ENCODE peak calls at places on chromosomes 4 and X, in nine cellular contexts. B is H9; F is HCT116; Z is prostate gland; I is right lobe of liver; K is DND-41; Y is CD4-positive, alpha-beta memory T cell; S is astrocyte; D is GM23338. R is an unnamed sample.

GRCh38 chrX:143429021-143429570 is 88.2 kb downstream of the SPANXN3 start:
- DNase-seq in I (no peak), Y (no peak), B (no peak), D (no peak), S (no peak), K (no peak), F (no peak), Z (no peak), R (no peak)

GRCh38 chr4:123776267-123776666 is 379.7 kb downstream of the SPRY1 start:
- DNase-seq in K (no peak), B (no peak), D (no peak), Z (no peak), Y (no peak), I (no peak), S (no peak), F (no peak), R (no peak)

GRCh38 chr4:181957088-181957487 is 286.1 kb upstream of the TENM3 start:
- DNase-seq in B (no peak), I (no peak), K (no peak), D (no peak), S (peak; percentile 95), Y (no peak), F (no peak), Z (peak; percentile 87), R (no peak)

GRCh38 chrX:136176399-136176825 is 29.1 kb downstream of the FHL1 start:
- DNase-seq in S (peak; percentile 87), B (no peak), I (no peak), K (no peak), D (no peak), F (no peak), Z (no peak), Y (no peak), R (no peak)

GRCh38 chrX:136147320-136147901 is at the start of gene FHL1:
- DNase-seq in Z (peak; percentile 22), F (no peak), I (peak; percentile 78), Y (peak; percentile 57), S (no peak), K (peak; percentile 63), D (peak; percentile 56), B (peak; percentile 37), R (peak; percentile 25)

GRCh38 chrX:82230013-82230412 is 1028.1 kb downstream of the SH3BGRL start:
- DNase-seq in K (no peak), D (no peak), S (no peak), F (no peak), Z (no peak), Y (no peak), B (no peak), I (no peak), R (no peak)

GRCh38 chr4:24930136-24930535 is 17.3 kb upstream of the CCDC149 start:
- DNase-seq in Y (no peak), Z (no peak), F (no peak), D (no peak), I (no peak), S (no peak), K (no peak), B (no peak), R (no peak)

GRCh38 chrX:2697741-2698294 is 6.7 kb downstream of the CD99 start:
- DNase-seq in Y (no peak), D (no peak), B (no peak), F (no peak), Z (no peak), K (peak; percentile 57), S (peak; percentile 33), I (no peak), R (no peak)

DNA sequence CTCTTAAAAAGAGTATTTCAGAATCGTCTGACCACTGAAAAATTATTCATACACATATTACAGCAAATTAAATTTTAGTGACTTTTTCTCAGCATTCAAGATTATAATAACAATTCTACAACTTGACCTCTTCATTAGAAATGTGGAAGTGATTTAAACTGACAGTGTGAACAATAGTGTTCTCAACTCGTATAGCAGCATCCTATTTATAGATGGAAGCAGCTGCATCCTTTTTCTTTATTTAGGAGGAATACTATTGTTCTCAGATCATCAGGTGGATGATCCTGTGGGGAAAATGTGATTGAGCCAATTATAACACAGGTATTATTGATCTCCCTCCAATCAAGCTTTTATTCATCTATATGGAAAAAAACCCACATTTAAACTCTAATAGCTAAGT is 56.7 kb downstream of the RAPGEF2 start:
- DNase-seq in F (no peak), D (no peak), B (no peak), Y (no peak), Z (no peak), I (no peak), S (no peak), K (no peak), R (no peak)
- H3K4me1 ChIP-seq in F (no peaks in the 10 kb centered on the region), D (peaks cover 43% of the 10 kb centered on the region), B (peaks cover 6% of the 10 kb centered on the region), Y (no peaks in the 10 kb centered on the region), Z (no peaks in the 10 kb centered on the region), I (peaks cover 6% of the 10 kb centered on the region), S (no peaks in the 10 kb centered on the region), K (no peaks in the 10 kb centered on the region), R (no peaks in the 10 kb centered on the region)

GRCh38 chr4:3354455-3354811 is 61.6 kb downstream of the RGS12 start:
- DNase-seq in B (no peak), I (no peak), F (no peak), K (no peak), S (no peak), D (no peak), Y (no peak), Z (no peak), R (no peak)

GRCh38 chr4:3352918-3353594 is 60.2 kb downstream of the RGS12 start:
- DNase-seq in B (no peak), F (no peak), S (no peak), D (no peak), Z (no peak), K (no peak), Y (no peak), I (no peak), R (peak; percentile 3)

GRCh38 chr4:3353747-3354454 is 61.1 kb downstream of the RGS12 start:
- DNase-seq in S (no peak), F (no peak), I (no peak), K (no peak), D (no peak), Z (no peak), B (no peak), Y (no peak), R (no peak)

GRCh38 chr4:3352505-3352904 is 59.7 kb downstream of the RGS12 start:
- DNase-seq in Y (no peak), S (no peak), B (no peak), I (no peak), K (no peak), Z (no peak), F (no peak), D (no peak), R (no peak)

DNA sequence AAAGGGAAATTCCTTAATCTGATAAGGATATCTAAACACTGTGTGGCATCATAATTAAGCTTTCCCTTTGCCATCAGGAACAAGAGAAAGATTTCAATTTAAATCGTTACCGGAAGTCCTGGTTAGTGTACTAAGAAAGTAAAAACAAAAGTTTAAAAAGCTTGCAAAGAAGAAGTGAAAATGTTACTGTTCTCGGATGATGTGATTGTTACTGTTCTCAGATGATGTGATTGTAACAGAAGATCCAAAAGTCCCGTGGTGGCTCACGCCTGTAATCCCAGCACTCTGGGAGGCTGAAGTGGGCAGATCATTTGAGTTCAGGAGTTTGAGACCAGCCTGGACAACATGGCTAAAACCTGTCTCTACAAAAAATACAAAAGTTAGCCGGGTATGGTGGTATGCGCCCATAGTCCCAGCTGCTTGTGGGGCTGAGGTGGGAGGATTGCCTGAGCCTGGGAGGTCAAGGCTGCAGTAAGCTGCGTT is 62.5 kb downstream of the RGS12 start:
- DNase-seq in F (no peak), I (no peak), Z (no peak), D (no peak), B (no peak), S (no peak), K (no peak), Y (no peak), R (no peak)
- H3K4me1 ChIP-seq in F (no peaks in the 10 kb centered on the region), I (peaks cover 21% of the 10 kb centered on the region), Z (no peaks in the 10 kb centered on the region), D (no peaks in the 10 kb centered on the region), B (no peaks in the 10 kb centered on the region), S (no peaks in the 10 kb centered on the region), K (no peaks in the 10 kb centered on the region), Y (no peaks in the 10 kb centered on the region), R (no peaks in the 10 kb centered on the region)

DNA sequence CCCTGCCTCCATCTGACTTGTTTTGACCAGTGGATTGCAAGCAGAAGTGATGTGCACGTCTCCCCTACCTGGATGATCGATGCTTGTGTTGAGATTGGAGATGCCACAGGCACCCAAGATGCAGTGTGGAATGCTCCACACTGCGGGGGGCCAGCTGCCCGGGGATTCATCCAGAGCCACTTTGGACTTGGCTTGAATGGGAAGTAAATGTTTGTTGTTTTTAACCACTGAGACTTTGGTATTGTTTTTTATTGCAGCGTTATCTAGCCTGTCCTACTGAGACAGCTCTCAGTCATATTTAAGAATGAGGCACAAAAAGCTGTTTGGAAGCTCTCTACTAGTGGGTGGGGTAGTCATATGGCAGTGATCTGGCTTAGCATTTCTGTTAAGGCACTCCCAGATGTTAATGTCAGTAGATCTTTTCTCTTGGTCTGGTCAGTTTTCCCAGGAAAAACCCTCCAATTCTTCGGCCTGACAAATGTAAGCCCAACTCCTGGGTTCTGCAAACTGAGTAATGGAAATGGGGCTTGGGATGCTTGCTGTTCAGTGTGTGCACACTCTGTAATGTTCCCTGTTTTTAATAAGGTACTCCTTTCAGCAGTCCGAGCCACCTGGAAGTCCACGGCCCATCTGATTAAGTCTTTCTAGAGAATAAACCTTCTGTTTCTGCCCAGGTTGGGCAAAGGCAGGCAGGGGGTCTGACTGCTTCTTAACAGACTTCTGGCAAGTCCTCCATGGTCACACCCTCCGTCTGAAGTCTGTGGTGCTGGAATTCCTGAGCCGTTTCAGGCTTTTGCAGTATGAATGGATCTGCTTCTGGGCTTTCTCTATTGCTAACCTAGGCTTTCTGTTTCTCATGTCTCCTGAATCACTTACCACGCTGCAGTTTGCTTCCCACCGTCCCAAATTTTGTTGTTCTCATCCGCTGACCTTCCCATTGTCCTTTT is 74.8 kb downstream of the WWC2 start:
- DNase-seq in B (peak; percentile 52), F (no peak), K (no peak), Y (no peak), S (peak; percentile 68), D (peak; percentile 68), I (no peak), Z (no peak), R (no peak)
- H3K4me1 ChIP-seq in B (peaks cover 14% of the 10 kb centered on the region), F (peaks cover 8% of the 10 kb centered on the region), K (no peaks in the 10 kb centered on the region), Y (no peaks in the 10 kb centered on the region), S (peaks cover 41% of the 10 kb centered on the region), D (peaks cover 93% of the 10 kb centered on the region), I (peaks cover 18% of the 10 kb centered on the region), Z (no peaks in the 10 kb centered on the region), R (no peaks in the 10 kb centered on the region)

GRCh38 chr4:5998333-5998936 is 19.8 kb downstream of the C4orf50 start:
- DNase-seq in Z (peak; percentile 61), B (peak; percentile 82), S (peak; percentile 20), K (peak; percentile 58), F (peak; percentile 45), Y (peak; percentile 33), I (peak; percentile 49), D (peak; percentile 85), R (peak; percentile 45)

GRCh38 chr4:6002926-6003325 is 15.3 kb downstream of the C4orf50 start:
- DNase-seq in Z (no peak), B (no peak), D (no peak), F (no peak), I (no peak), S (no peak), K (no peak), Y (no peak), R (no peak)

GRCh38 chr4:6001965-6002833 is 16.0 kb downstream of the C4orf50 start:
- DNase-seq in K (no peak), B (no peak), Z (no peak), Y (no peak), D (no peak), F (no peak), I (no peak), S (no peak), R (no peak)

GRCh38 chr4:5996641-5997040 is 21.6 kb downstream of the C4orf50 start:
- DNase-seq in I (no peak), F (no peak), D (no peak), S (no peak), K (no peak), Y (no peak), Z (no peak), B (peak; percentile 22), R (no peak)

DNA sequence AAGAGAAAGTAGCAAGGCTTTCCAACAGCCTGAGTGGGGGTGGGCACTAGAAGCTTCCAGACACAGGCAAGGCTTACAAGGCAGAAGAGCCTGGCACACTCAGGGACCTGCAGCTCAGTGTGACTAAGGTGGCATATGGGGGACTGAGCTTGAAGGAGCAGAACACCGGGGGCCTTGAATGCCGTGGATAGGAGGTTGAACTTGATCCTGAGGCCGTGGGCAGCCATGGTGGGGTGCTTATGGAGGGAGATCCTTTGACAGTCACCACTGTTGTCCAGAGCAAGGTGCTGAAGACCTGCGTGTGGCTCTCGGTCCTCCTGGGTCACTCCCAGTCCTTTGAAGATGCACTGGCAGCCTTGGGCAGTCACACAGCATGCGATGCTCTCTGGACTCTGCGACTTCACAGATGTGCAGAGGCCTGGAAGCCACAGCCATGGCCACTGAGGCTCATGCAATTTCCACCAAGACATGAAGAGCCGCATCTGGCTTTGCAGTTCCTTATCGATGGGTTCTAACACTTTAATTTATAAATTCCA is 18.3 kb downstream of the C4orf50 start:
- DNase-seq in D (no peak), I (no peak), S (no peak), F (no peak), K (no peak), Y (no peak), B (no peak), Z (no peak), R (no peak)
- H3K4me1 ChIP-seq in D (no peaks in the 10 kb centered on the region), I (no peaks in the 10 kb centered on the region), S (no peaks in the 10 kb centered on the region), F (no peaks in the 10 kb centered on the region), K (no peaks in the 10 kb centered on the region), Y (no peaks in the 10 kb centered on the region), B (no peaks in the 10 kb centered on the region), Z (no peaks in the 10 kb centered on the region), R (no peaks in the 10 kb centered on the region)

R was measured in tibial nerve.